ENCODE peak calls at places on chromosome 9, in five cellular contexts. Q is activated CD8-positive, alpha-beta memory T cell treated with anti-CD3 and anti-CD28 coated beads, Interleukin-2, amount 50 U/mL, for 4 hours; O is activated effector memory CD4-positive, alpha-beta T cell treated with anti-CD3 and anti-CD28 coated beads, Interleukin-2, amount 50 U/mL, for 16 hours; I is activated CD4-positive, alpha-beta T cell treated with anti-CD3 and anti-CD28 coated beads, Interleukin-2, amount 50 U/mL, for 1 hour; Y is NCI-H1930. S is an unnamed sample.

GRCh38 chr9:3434594-3434993 is 91.2 kb downstream of the RFX3 start:
- DNase-seq in O (no peak), Y (no peak), Q (no peak), I (no peak), S (no peak)

GRCh38 chr9:86684148-86684547 is 263.2 kb downstream of the GAS1 start:
- DNase-seq in I (no peak), O (no peak), Y (no peak), Q (no peak), S (no peak)

GRCh38 chr9:135328485-135329417 is 150.8 kb upstream of the PPP1R26 start:
- DNase-seq in O (peak), Q (no peak), Y (no peak), I (no peak), S (no peak)

GRCh38 chr9:71910602-71911060 is 362 bp downstream of the ABHD17B start:
- DNase-seq in O (no peak), Y (no peak), I (no peak), Q (no peak), S (no peak)

GRCh38 chr9:13942695-13943094 is 371.2 kb downstream of the NFIB start:
- DNase-seq in Y (no peak), I (no peak), O (no peak), Q (no peak), S (no peak)

GRCh38 chr9:87198716-87199115 is 251.4 kb upstream of the GAS1 start:
- DNase-seq in O (no peak), Q (no peak), I (no peak), Y (no peak), S (no peak)

GRCh38 chr9:12809720-12810119 is 34.9 kb downstream of the LURAP1L start:
- DNase-seq in Q (no peak), I (no peak), Y (no peak), O (no peak), S (no peak)

GRCh38 chr9:109817846-109818472 is 38.0 kb downstream of the PALM2AKAP2 start:
- DNase-seq in Y (peak), O (no peak), Q (no peak), I (peak), S (no peak)

GRCh38 chr9:123716339-123716738 is 213.6 kb downstream of the DENND1A start:
- DNase-seq in O (no peak), Y (no peak), I (no peak), Q (no peak), S (no peak)

GRCh38 chr9:76793784-76794431 is 29.7 kb downstream of the PCA3 start:
- DNase-seq in I (no peak), Q (no peak), O (no peak), Y (no peak), S (no peak)

GRCh38 chr9:35826071-35826701 is 2.3 kb downstream of the FAM221B start:
- DNase-seq in Y (peak), I (no peak), Q (no peak), O (no peak), S (no peak)

GRCh38 chr9:21961569-21961968 is 32.6 kb downstream of the CDKN2A start:
- DNase-seq in O (no peak), Y (no peak), Q (no peak), I (no peak), S (no peak)

GRCh38 chr9:6645153-6646027 is at the start of gene GLDC:
- DNase-seq in O (peak), Q (peak), I (peak), Y (peak), S (peak)

GRCh38 chr9:89919171-89919681 is 314.4 kb downstream of the GADD45G start:
- DNase-seq in Y (no peak), Q (no peak), O (peak), I (peak), S (no peak)

GRCh38 chr9:5113523-5113922 is 71.9 kb downstream of the INSL6 start:
- DNase-seq in Y (no peak), I (no peak), Q (no peak), O (no peak), S (no peak)

GRCh38 chr9:136634904-136635303 is 27.8 kb upstream of the EGFL7 start:
- DNase-seq in Q (no peak), Y (no peak), O (no peak), I (no peak), S (no peak)

GRCh38 chr9:89999534-90000370 is 394.9 kb downstream of the GADD45G start:
- DNase-seq in Y (no peak), I (peak), O (peak), Q (peak), S (no peak)

GRCh38 chr9:6567140-6567591 is 78.4 kb downstream of the GLDC start:
- DNase-seq in Y (no peak), Q (no peak), I (no peak), O (peak), S (no peak)

GRCh38 chr9:38017149-38017884 is 51.7 kb downstream of the SHB start:
- DNase-seq in I (no peak), O (no peak), Q (no peak), Y (no peak), S (no peak)

GRCh38 chr9:114004221-114004716 is 73.8 kb downstream of the AMBP start:
- DNase-seq in I (no peak), Y (no peak), Q (no peak), O (peak), S (no peak)

GRCh38 chr9:136703231-136703870 is 9.0 kb upstream of the DIPK1B start:
- DNase-seq in I (no peak), Q (no peak), Y (no peak), O (no peak), S (no peak)

GRCh38 chr9:22049411-22049810 is 40.3 kb upstream of the CDKN2B start:
- DNase-seq in I (no peak), O (no peak), Y (no peak), Q (no peak), S (no peak)

GRCh38 chr9:130193531-130194405 is 21.6 kb downstream of the NCS1 start:
- DNase-seq in O (no peak), Y (no peak), Q (no peak), I (no peak), S (peak)

GRCh38 chr9:38251036-38251335 is 141.5 kb upstream of the ALDH1B1 start:
- DNase-seq in Y (no peak), O (no peak), Q (no peak), I (no peak), S (no peak)

GRCh38 chr9:75414367-75415160 is 326.2 kb downstream of the OSTF1 start:
- DNase-seq in Q (no peak), I (no peak), O (no peak), Y (no peak), S (no peak)

GRCh38 chr9:88716636-88717035 is 181.7 kb downstream of the NXNL2 start:
- DNase-seq in I (no peak), Q (no peak), Y (no peak), O (no peak), S (no peak)

GRCh38 chr9:107154766-107155165 is 128.3 kb upstream of the RAD23B start:
- DNase-seq in I (no peak), O (no peak), Q (no peak), Y (no peak), S (no peak)

GRCh38 chr9:128022886-128023285 is 42.1 kb upstream of the EEIG1 start:
- DNase-seq in Y (no peak), O (no peak), Q (no peak), I (no peak), S (no peak)

GRCh38 chr9:115997923-115998322 is 155.7 kb upstream of the PAPPA start:
- DNase-seq in O (no peak), I (no peak), Y (no peak), Q (no peak), S (no peak)

GRCh38 chr9:122370869-122371467 is at the start of gene PTGS1:
- DNase-seq in Q (no peak), I (no peak), O (no peak), Y (no peak), S (no peak)

GRCh38 chr9:138028596-138028995 is 151.0 kb downstream of the CACNA1B start:
- DNase-seq in Q (no peak), Y (no peak), O (no peak), I (no peak), S (no peak)

GRCh38 chr9:19894975-19895374 is 106.1 kb upstream of the SLC24A2 start:
- DNase-seq in I (no peak), Q (no peak), Y (no peak), O (no peak), S (no peak)

GRCh38 chr9:92668746-92669526 is 995 bp downstream of the IPPK start:
- DNase-seq in I (no peak), Q (peak), Y (no peak), O (peak), S (peak)

GRCh38 chr9:120626512-120626911 is 46.5 kb upstream of the CDK5RAP2 start:
- DNase-seq in I (no peak), Q (no peak), O (no peak), Y (no peak), S (no peak)

GRCh38 chr9:126701820-126702500 is 88.2 kb downstream of the LMX1B start:
- DNase-seq in Y (no peak), O (peak), Q (no peak), I (no peak), S (no peak)

GRCh38 chr9:83512621-83513020 is 25.6 kb downstream of the FRMD3 start:
- DNase-seq in Q (no peak), O (no peak), Y (no peak), I (no peak), S (no peak)